ENCODE peak calls at places on chromosomes 3 and 15, in six cellular contexts. J is psoas muscle, M is tibial artery, L is GM12878, E is left ventricle myocardium inferior, Q is heart right ventricle. N is an unnamed sample.
A peak's percentile ranks its signal among the peaks of the same experiment; 100 is the strongest.

GRCh38 chr3:184545769-184546168 is 15.8 kb upstream of the EPHB3 start:
- DNase-seq in J (no peak), M (no peak), L (no peak), E (no peak), Q (no peak), N (no peak)

GRCh38 chr3:156751461-156752025 is 74.6 kb upstream of the LEKR1 start:
- DNase-seq in J (peak; percentile 62), M (no peak), L (no peak), E (peak; percentile 31), Q (peak; percentile 49), N (no peak)

GRCh38 chr15:69313437-69314000 is 14.8 kb downstream of the PAQR5 start:
- DNase-seq in J (no peak), M (peak; percentile 25), L (no peak), E (no peak), Q (no peak), N (no peak)

GRCh38 chr15:58951388-58952060 is 18.0 kb upstream of the SLTM start:
- DNase-seq in J (no peak), M (no peak), L (no peak), E (no peak), Q (no peak), N (no peak)

GRCh38 chr15:66617137-66618090 is 51.6 kb upstream of the LCTL start:
- DNase-seq in J (peak; percentile 69), M (peak; percentile 93), L (no peak), E (peak; percentile 69), Q (peak; percentile 71), N (peak; percentile 61)

GRCh38 chr3:25962255-25962654 is 172.4 kb downstream of the OXSM start:
- DNase-seq in J (no peak), M (no peak), L (no peak), E (no peak), Q (no peak), N (no peak)

GRCh38 chr3:67940200-67940952 is 286.0 kb upstream of the SUCLG2 start:
- DNase-seq in J (no peak), M (no peak), L (no peak), E (no peak), Q (no peak), N (no peak)

GRCh38 chr15:58585668-58586461 is 154.1 kb downstream of the LIPC start:
- DNase-seq in J (no peak), M (no peak), L (peak; percentile 59), E (no peak), Q (no peak), N (no peak)

GRCh38 chr15:80982839-80983238 is 6.8 kb downstream of the MESD start:
- DNase-seq in J (no peak), M (no peak), L (no peak), E (no peak), Q (no peak), N (no peak)

GRCh38 chr15:67523337-67523736 is 2.4 kb downstream of the C15orf61 start:
- DNase-seq in J (no peak), M (no peak), L (no peak), E (no peak), Q (no peak), N (no peak)

GRCh38 chr15:60223161-60223560 is 174.6 kb downstream of the ANXA2 start:
- DNase-seq in J (no peak), M (no peak), L (no peak), E (no peak), Q (no peak), N (no peak)

GRCh38 chr3:55477306-55478010 is 9.6 kb downstream of the WNT5A start:
- DNase-seq in J (no peak), M (no peak), L (no peak), E (no peak), Q (no peak), N (no peak)

GRCh38 chr3:16849795-16850194 is 35.0 kb upstream of the PLCL2 start:
- DNase-seq in J (no peak), M (no peak), L (no peak), E (no peak), Q (no peak), N (no peak)

GRCh38 chr15:65213241-65213640 is 2.0 kb upstream of the CILP start:
- DNase-seq in J (no peak), M (peak; percentile 68), L (no peak), E (no peak), Q (no peak), N (no peak)

GRCh38 chr3:16236856-16237393 is 27.8 kb downstream of the DPH3 start:
- DNase-seq in J (no peak), M (no peak), L (no peak), E (no peak), Q (no peak), N (no peak)

GRCh38 chr3:8663177-8664061 is 18.8 kb upstream of the SSUH2 start:
- DNase-seq in J (peak; percentile 57), M (no peak), L (peak; percentile 36), E (peak; percentile 29), Q (no peak), N (no peak)

GRCh38 chr3:197397812-197398211 is 99.4 kb upstream of the DLG1 start:
- DNase-seq in J (no peak), M (no peak), L (no peak), E (no peak), Q (no peak), N (no peak)

GRCh38 chr15:78672285-78673003 is 31.4 kb upstream of the CHRNB4 start:
- DNase-seq in J (no peak), M (no peak), L (no peak), E (no peak), Q (no peak), N (no peak)

GRCh38 chr15:99707481-99708270 is 25.6 kb downstream of the LYSMD4 start:
- DNase-seq in J (no peak), M (no peak), L (no peak), E (no peak), Q (no peak), N (no peak)

GRCh38 chr3:71066356-71066755 is 517.2 kb downstream of the FOXP1 start:
- DNase-seq in J (no peak), M (no peak), L (no peak), E (no peak), Q (peak; percentile 26), N (no peak)

GRCh38 chr3:139374099-139374498 is 15.3 kb downstream of the COPB2 start:
- DNase-seq in J (no peak), M (no peak), L (no peak), E (no peak), Q (no peak), N (no peak)

DNA sequence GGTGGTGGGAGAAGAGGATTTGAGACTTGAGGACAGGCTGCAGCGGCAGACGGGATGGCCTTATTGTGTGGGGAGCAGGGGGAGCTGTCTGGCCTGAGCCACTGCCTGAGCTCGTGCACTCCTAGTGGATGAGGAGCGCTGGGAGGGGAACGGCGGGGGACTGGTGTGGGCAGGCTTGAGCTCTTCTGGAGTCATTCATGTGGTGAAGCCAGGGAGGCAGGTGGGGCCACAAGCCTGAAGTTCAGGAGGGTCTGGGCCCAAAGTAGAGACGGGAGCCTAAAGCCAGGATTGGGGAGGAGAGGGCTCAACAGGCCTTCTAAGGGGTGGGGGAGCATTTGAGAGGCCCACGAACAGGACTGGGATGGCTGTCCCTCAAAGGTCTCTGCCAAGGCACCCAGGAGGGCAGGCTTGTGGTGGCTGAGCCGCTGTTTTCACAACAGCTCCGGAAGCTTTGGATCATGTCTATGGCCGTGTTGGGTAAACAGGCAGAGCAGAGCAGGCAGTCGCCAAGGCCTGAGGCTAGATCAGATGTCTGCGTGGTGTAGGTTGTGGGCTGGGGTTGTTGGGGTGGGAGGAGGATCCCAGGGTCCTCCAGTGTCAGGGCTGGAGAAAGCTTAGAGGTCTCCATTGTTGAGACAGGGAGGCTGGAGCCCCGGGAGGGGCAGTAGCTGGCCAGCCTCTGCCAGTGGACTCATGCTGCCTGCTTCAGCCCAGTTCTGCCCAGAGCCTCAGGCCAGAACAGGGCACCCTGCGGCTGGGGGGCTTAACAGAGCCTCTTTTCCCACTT is 8.2 kb downstream of the PRKCD start:
- DNase-seq in J (no peak), M (no peak), L (no peak), E (no peak), Q (no peak), N (no peak)
- TF ChIP-seq CTCF in J (no peak), M (no peak), L (peak; percentile 15), E (no peak), Q (no peak), N (no peak)

DNA sequence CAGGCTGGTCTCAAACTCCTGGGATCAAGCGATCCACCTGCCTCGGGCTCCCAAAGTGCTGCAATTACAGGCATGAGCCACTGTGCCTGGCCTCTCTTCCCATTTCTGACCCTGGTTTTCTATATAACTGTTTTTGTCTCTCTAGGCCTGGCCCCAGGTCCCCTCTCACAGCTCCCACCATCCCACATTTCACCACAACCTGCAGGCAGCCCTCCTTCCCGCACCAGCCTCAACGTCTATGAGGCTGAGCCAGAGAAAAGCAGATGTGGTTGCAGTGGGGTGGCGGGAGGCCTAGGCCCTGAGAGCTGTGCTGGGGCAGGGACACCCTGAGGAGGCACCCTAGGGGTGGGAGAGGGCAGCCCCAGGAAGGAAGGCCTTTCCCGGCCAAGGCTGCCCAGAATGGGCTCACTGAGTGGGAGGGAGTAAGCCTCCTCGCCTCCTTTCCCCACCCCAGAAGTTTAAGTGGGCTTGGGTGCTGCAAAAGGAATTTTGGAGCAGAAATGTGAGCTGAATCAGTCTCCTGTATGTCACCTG is 99.7 kb downstream of the LSM3 start:
- DNase-seq in J (no peak), M (no peak), L (no peak), E (no peak), Q (no peak), N (no peak)
- H3K27ac ChIP-seq in J (no peak overlapping the region), M (no peak overlapping the region), L (no peak overlapping the region), E (no peak overlapping the region), Q (no peak overlapping the region), N (no peak overlapping the region)

GRCh38 chr15:71545923-71546322 is 264.4 kb upstream of the NR2E3 start:
- DNase-seq in J (no peak), M (no peak), L (no peak), E (no peak), Q (no peak), N (no peak)
- H3K4me1 ChIP-seq in J (peaks cover 7% of the 10 kb centered on the region), M (no peaks in the 10 kb centered on the region), L (no peaks in the 10 kb centered on the region), E (peaks cover 39% of the 10 kb centered on the region), Q (peaks cover 4% of the 10 kb centered on the region), N (peaks cover 23% of the 10 kb centered on the region)

DNA sequence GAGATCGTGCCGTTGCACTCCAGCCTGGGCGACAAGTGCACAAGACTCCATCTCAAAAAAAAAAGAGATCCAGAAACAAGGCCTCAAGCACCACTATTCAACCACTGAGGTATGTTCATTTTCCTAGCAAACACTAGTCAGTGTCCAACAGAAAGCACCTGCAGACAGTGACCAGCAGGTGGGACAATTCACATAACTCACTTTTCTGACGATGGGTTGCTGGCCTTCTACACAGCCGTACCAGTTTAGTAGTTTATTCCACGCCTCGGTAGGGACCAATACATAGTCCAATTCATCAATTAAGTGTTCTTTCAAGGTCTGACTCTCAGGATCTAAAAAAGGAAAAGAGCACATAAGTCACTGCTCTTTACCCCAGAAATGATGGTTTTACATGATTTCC is 12.4 kb downstream of the USP4 start:
- DNase-seq in J (no peak), M (no peak), L (no peak), E (no peak), Q (no peak), N (no peak)
- TF ChIP-seq CTCF in J (no peak), M (no peak), L (peak; percentile 22), E (no peak), Q (no peak), N (no peak)

GRCh38 chr15:27399236-27399635 is 428.3 kb downstream of the GABRG3 start:
- DNase-seq in J (no peak), M (no peak), L (no peak), E (no peak), Q (no peak), N (no peak)
- H3K27ac ChIP-seq in J (no peak overlapping the region), M (no peak overlapping the region), L (no peak overlapping the region), E (no peak overlapping the region), Q (no peak overlapping the region), N (no peak overlapping the region)